ENCODE peak calls at places on chromosomes 11 and 22, in four cellular contexts. D, I, H and C are unnamed samples.

GRCh38 chr22:23677701-23677995 is 13.2 kb upstream of the RGL4 start:
- DNase-seq in I (no peak), H (no peak), D (no peak), C (no peak)

GRCh38 chr11:86735462-86736302 is 63.3 kb upstream of the ME3 start:
- DNase-seq in I (no peak), D (peak), H (no peak), C (no peak)

GRCh38 chr11:112756166-112756565 is 205.1 kb upstream of the NCAM1 start:
- DNase-seq in I (no peak), H (no peak), D (no peak), C (no peak)

GRCh38 chr11:121246021-121246768 is 46.4 kb upstream of the SC5D start:
- DNase-seq in H (no peak), I (peak), D (no peak), C (peak)

GRCh38 chr11:65817312-65817814 is 16.4 kb upstream of the SNX32 start:
- DNase-seq in I (no peak), H (no peak), D (no peak), C (peak)

GRCh38 chr11:93389737-93390136 is 59.2 kb downstream of the DEUP1 start:
- DNase-seq in I (no peak), H (no peak), D (no peak), C (no peak)

GRCh38 chr22:50444663-50445062 is 30.2 kb downstream of the SBF1 start:
- DNase-seq in I (no peak), H (no peak), D (no peak), C (no peak)

GRCh38 chr11:15629690-15630321 is 515.1 kb downstream of the INSC start:
- DNase-seq in I (peak), D (no peak), H (peak), C (peak)

GRCh38 chr22:36862251-36863242 is 1.7 kb downstream of the NCF4 start:
- DNase-seq in I (no peak), H (no peak), D (no peak), C (no peak)

GRCh38 chr11:2930705-2931415 is 1.6 kb upstream of the PHLDA2 start:
- DNase-seq in I (peak), D (peak), H (peak), C (peak)

GRCh38 chr11:67289651-67290479 is 762 bp downstream of the ANKRD13D start:
- DNase-seq in D (no peak), I (no peak), H (no peak), C (peak)

GRCh38 chr22:21707677-21708076 is 27.9 kb downstream of the YPEL1 start:
- DNase-seq in I (no peak), D (no peak), H (no peak), C (peak)

GRCh38 chr11:121323208-121323607 is 30.6 kb downstream of the SC5D start:
- DNase-seq in H (no peak), I (no peak), D (no peak), C (no peak)

GRCh38 chr11:665062-665706 is 28.1 kb downstream of the DRD4 start:
- DNase-seq in H (no peak), D (no peak), I (no peak), C (no peak)

GRCh38 chr22:29400576-29400975 is 12.2 kb upstream of the AP1B1 start:
- DNase-seq in H (no peak), I (no peak), D (no peak), C (no peak)

GRCh38 chr11:11789735-11790369 is 51.9 kb upstream of the USP47 start:
- DNase-seq in D (peak), I (no peak), H (no peak), C (peak)

GRCh38 chr11:10287766-10288165 is 6.3 kb downstream of the SBF2 start:
- DNase-seq in D (no peak), H (no peak), I (no peak), C (no peak)

GRCh38 chr11:721913-722811 is 16.1 kb downstream of the EPS8L2 start:
- DNase-seq in D (no peak), I (no peak), H (no peak), C (peak)

GRCh38 chr22:49934891-49935557 is 16.6 kb downstream of the CRELD2 start:
- DNase-seq in D (no peak), I (peak), H (no peak), C (peak)

GRCh38 chr11:41398175-41398574 is 61.3 kb downstream of the LRRC4C start:
- DNase-seq in I (no peak), H (no peak), D (no peak), C (no peak)

DNA sequence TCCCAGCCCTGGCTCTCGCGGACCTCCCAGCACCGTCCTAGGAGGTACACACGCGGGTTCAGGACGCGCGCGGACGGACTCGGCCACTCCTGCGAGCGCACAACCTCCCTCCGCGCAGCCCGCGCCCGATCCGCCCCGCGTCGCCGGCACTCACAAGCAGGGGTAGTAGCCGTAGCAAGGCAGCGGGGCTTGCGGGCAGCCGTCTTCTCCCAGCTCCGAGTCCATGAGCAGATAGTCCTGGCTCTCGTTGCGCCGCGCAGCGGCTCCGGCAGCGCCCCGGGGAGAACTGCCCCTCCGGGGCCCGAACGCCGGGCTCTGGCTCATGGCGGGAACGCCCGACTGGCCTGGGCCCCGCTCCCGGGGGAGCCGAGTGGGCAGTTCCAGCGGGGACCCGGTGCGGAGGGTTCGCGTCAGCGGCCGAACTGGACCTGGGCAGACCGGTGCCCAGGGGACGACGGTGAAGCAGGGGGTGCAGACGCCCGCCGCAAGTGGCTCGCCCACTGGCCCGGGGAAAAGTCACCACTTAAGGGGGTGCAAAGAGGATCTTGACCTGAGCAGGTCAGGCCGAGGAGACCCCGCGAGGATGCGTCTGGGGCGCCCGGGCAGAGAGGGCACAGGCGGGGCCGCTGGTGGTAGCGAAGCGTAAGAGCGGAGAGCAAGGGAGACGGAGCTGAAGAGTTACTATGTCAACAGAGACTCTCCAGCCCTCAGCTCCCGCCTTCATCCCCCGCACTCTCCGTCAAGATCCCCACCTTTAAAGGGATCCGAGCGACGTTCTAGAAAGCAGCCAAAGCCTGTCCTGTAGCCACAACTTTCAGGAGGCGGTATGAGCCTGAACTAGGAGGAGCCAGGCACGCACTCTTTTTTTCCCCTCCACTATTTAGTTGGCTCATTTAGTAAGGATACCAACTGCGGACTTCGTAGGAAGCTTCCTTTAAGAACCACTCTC is at the start of gene TRPC6:
- DNase-seq in D (peak), H (no peak), I (peak), C (no peak)
- TF ChIP-seq HMGXB4 in D (no peak), H (no peak), I (peak), C (no peak)

GRCh38 chr11:123437236-123437979 is 7.3 kb downstream of the GRAMD1B start:
- DNase-seq in I (no peak), D (no peak), H (no peak), C (no peak)

GRCh38 chr11:123431619-123432018 is 1.6 kb downstream of the GRAMD1B start:
- DNase-seq in D (peak), I (no peak), H (no peak), C (no peak)

GRCh38 chr11:123430736-123431356 is 777 bp downstream of the GRAMD1B start:
- DNase-seq in D (peak), I (peak), H (no peak), C (no peak)

GRCh38 chr11:123434911-123435310 is 4.8 kb downstream of the GRAMD1B start:
- DNase-seq in I (peak), D (no peak), H (no peak), C (no peak)

DNA sequence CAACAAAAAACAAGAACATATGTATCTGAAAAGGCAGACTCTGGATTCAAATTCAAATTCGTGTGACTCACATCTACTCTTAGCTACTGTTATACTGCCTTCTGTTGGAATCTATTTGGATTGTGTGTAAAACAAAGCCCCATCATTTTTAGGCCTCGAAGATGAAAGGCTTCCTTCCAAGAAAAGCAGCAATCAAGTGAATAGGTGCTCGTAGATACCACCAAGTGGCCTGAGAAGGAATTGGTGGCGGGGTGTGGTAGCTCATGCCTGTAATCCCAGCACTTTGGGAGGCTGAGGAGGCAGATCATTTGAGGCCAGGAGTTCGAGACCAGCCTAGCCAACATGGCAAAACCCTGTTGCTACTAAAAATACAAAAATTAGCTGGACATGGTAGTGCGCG is 4.2 kb downstream of the GRAMD1B start:
- DNase-seq in H (no peak), D (peak), I (peak), C (peak)
- TF ChIP-seq HMGXB4 in H (no peak), D (no peak), I (no peak), C (no peak)

GRCh38 chr11:117901601-117902000 is 25.1 kb upstream of the FXYD6 start:
- DNase-seq in I (no peak), H (no peak), D (no peak), C (no peak)

GRCh38 chr11:117902001-117902855 is 25.8 kb upstream of the FXYD6 start:
- DNase-seq in D (no peak), H (no peak), I (no peak), C (no peak)

GRCh38 chr11:117900144-117900651 is 23.7 kb upstream of the FXYD6 start:
- DNase-seq in H (no peak), D (no peak), I (no peak), C (no peak)

GRCh38 chr11:117898059-117898458 is 21.6 kb upstream of the FXYD6 start:
- DNase-seq in I (no peak), D (no peak), H (no peak), C (peak)

DNA sequence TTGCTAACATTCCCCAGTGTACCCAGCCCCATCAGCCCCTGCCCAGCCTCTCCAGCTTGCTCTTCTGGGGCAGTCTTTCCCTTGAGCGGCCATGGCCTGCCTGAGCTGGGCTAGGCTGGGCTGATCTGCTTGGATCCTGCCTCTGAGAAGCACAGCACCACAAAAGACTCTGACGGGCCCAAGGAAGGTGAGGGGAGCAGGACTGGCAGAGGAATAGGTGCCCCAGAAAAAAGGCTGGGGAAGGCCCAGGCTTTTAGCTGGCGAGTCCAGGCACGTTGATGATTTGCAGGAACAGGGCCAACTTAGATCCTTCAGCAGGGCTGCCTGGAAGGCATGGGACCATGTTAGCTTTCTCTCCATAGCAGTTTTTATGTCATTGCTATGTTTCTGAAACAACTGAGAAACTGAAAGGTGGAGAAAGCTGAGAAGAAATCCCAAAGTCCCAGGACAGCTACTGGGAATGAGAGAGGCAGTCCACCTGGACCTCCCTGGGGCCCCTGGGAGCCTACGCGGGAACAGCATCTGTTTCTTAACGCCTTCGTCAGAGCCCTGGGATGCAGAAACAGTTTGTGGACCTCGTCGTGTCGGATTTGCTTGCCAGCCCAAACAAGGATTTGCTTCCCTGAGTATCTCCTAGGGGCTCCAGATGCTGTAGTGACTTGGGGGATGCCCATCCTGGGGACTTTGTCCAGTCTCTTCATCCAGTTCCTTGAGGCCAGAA is 24.4 kb upstream of the FXYD6 start:
- DNase-seq in I (no peak), D (no peak), H (no peak), C (no peak)
- TF ChIP-seq HMGXB4 in I (no peak), D (no peak), H (no peak), C (no peak)

GRCh38 chr11:126815111-126815510 is 185.5 kb downstream of the KIRREL3 start:
- DNase-seq in H (no peak), D (no peak), I (no peak), C (no peak)
- TF ChIP-seq HMGXB4 in H (no peak), D (no peak), I (no peak), C (no peak)